ENCODE peak calls at places on chromosomes 3 and 15, in ten cellular contexts. S is mucosa of descending colon, T is esophagus squamous epithelium, U is fibroblast of pulmonary artery, G is cardiac fibroblast, B is HL-60, N is tibial artery, P is Calu3, R is epithelial cell of esophagus, E is psoas muscle. I is an unnamed sample.

GRCh38 chr15:66751579-66751978 is 49.5 kb downstream of the SMAD6 start:
- DNase-seq in S (no peak), U (no peak), P (peak), B (no peak), N (no peak), E (no peak), G (no peak), R (no peak), T (no peak), I (no peak)

GRCh38 chr3:171566803-171567422 is 106.7 kb upstream of the TNIK start:
- DNase-seq in R (peak), B (no peak), G (peak), P (peak), N (no peak), T (no peak), S (peak), U (peak), E (no peak), I (no peak)

GRCh38 chr15:70127288-70127746 is 29.6 kb upstream of the TLE3 start:
- DNase-seq in S (no peak), G (peak), B (no peak), E (no peak), U (peak), T (no peak), R (no peak), N (no peak), P (peak), I (peak)

GRCh38 chr15:100802421-100803157 is 77.0 kb upstream of the ALDH1A3 start:
- DNase-seq in B (no peak), S (no peak), P (no peak), R (no peak), U (no peak), E (no peak), T (no peak), N (no peak), G (no peak), I (peak)

GRCh38 chr3:27681249-27681748 is 40.8 kb downstream of the EOMES start:
- DNase-seq in S (peak), E (no peak), G (peak), R (peak), U (peak), T (no peak), B (no peak), P (peak), N (no peak), I (no peak)

GRCh38 chr3:195128255-195129071 is 142.5 kb downstream of the XXYLT1 start:
- DNase-seq in E (no peak), G (peak), B (no peak), U (peak), P (no peak), T (no peak), S (no peak), N (no peak), R (no peak), I (no peak)

GRCh38 chr15:67000896-67001295 is 64.5 kb upstream of the SMAD3 start:
- DNase-seq in N (no peak), G (no peak), B (no peak), E (no peak), U (no peak), T (no peak), P (no peak), S (no peak), R (no peak), I (no peak)

GRCh38 chr3:138063416-138063815 is 52.0 kb downstream of the DZIP1L start:
- DNase-seq in G (no peak), R (no peak), S (no peak), T (no peak), P (no peak), N (no peak), U (no peak), E (no peak), B (no peak), I (no peak)

GRCh38 chr3:40615110-40615915 is 90.6 kb downstream of the ZNF621 start:
- DNase-seq in B (no peak), R (no peak), P (no peak), S (no peak), E (no peak), N (no peak), G (no peak), U (no peak), T (no peak), I (no peak)

GRCh38 chr15:89556413-89557262 is 18.6 kb upstream of the TICRR start:
- DNase-seq in U (peak), S (peak), R (peak), B (no peak), E (no peak), P (peak), N (no peak), G (peak), T (no peak), I (peak)

GRCh38 chr3:178067721-178068120 is 468.5 kb upstream of the KCNMB2 start:
- DNase-seq in U (no peak), G (peak), T (no peak), E (no peak), B (no peak), N (no peak), P (no peak), R (peak), S (no peak), I (no peak)

GRCh38 chr15:81523867-81524266 is 149.9 kb upstream of the TMC3 start:
- DNase-seq in E (no peak), R (no peak), B (no peak), P (no peak), T (no peak), S (no peak), G (no peak), N (no peak), U (no peak), I (no peak)

GRCh38 chr15:99486371-99487336 is 79.1 kb upstream of the MEF2A start:
- DNase-seq in B (no peak), P (peak), G (peak), N (peak), R (peak), T (no peak), S (peak), U (peak), E (peak), I (peak)

GRCh38 chr15:68775671-68776476 is 44.8 kb downstream of the ANP32A start:
- DNase-seq in U (peak), T (no peak), N (peak), R (no peak), P (no peak), B (no peak), G (peak), S (peak), E (peak), I (peak)

GRCh38 chr15:32668942-32669341 is 27.4 kb downstream of the SCG5 start:
- DNase-seq in R (no peak), P (no peak), S (no peak), U (no peak), T (no peak), N (no peak), E (no peak), B (no peak), G (no peak), I (no peak)

GRCh38 chr3:69326821-69327433 is 59.0 kb downstream of the FRMD4B start:
- DNase-seq in U (no peak), S (peak), G (no peak), R (no peak), B (no peak), N (no peak), T (no peak), E (no peak), P (no peak), I (no peak)

GRCh38 chr3:185155678-185156077 is 2.8 kb upstream of the C3orf70 start:
- DNase-seq in N (no peak), E (no peak), U (no peak), B (no peak), S (no peak), P (no peak), R (no peak), G (no peak), T (no peak), I (no peak)

GRCh38 chr3:24072193-24072592 is 127.1 kb downstream of the NR1D2 start:
- DNase-seq in N (no peak), S (no peak), U (no peak), G (no peak), T (no peak), E (no peak), P (no peak), B (no peak), R (no peak), I (no peak)

GRCh38 chr3:187811580-187812250 is 66.4 kb upstream of the BCL6 start:
- DNase-seq in S (no peak), E (no peak), T (no peak), R (peak), G (peak), B (peak), U (peak), N (no peak), P (no peak), I (no peak)

GRCh38 chr15:74050835-74051234 is 31.5 kb downstream of the GOLGA6A start:
- DNase-seq in U (no peak), G (no peak), S (no peak), R (no peak), P (no peak), T (no peak), B (no peak), N (no peak), E (no peak), I (peak)

GRCh38 chr15:47339800-47340575 is 377.3 kb upstream of the SEMA6D start:
- DNase-seq in R (no peak), N (no peak), B (no peak), S (no peak), G (peak), T (no peak), P (no peak), U (peak), E (no peak), I (no peak)

GRCh38 chr3:194009019-194009418 is 126.9 kb upstream of the HES1 start:
- DNase-seq in U (no peak), R (no peak), G (no peak), B (no peak), S (peak), E (no peak), P (no peak), T (no peak), N (no peak), I (no peak)

GRCh38 chr15:37856109-37856508 is 78.3 kb upstream of the TMCO5A start:
- DNase-seq in S (no peak), E (no peak), P (no peak), N (no peak), U (no peak), B (no peak), G (no peak), T (no peak), R (no peak), I (no peak)

GRCh38 chr3:108428580-108428979 is 81.8 kb downstream of the MYH15 start:
- DNase-seq in B (no peak), S (no peak), R (no peak), U (peak), N (no peak), E (no peak), P (no peak), T (no peak), G (peak), I (no peak)

GRCh38 chr3:37952564-37952963 is 38.0 kb upstream of the VILL start:
- DNase-seq in E (no peak), R (no peak), N (no peak), B (no peak), S (no peak), U (no peak), T (no peak), G (no peak), P (no peak), I (no peak)

DNA sequence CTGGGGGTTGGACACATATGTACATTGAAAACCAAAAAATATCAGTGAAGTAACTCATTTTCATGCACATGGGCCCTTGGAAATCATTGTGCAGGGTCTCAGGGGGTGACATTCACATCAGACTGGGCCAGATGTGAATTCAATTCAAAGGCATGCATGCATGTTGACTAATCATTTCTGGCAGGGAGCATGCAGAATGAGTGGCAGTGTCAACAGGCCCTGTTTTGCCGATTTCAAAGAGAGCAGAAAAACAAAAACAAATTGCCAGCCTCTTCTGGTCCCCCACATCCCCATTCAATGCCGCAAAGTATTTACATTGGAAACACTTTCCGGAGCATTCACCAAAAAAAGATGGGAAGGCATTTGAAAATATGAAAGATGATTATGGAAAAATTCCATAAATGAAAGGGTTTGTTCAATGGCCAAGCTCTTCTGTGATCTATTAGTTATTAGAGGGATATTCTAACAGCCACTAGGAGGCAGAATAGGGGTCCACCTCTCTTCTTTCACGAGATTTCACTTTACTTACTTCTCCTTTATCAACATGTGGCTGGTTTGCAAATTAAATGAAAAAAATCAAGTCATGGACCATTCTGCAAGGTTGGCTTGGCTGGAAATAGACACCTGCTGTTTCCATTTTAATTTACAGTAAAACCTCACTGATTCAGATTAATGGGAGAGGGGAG is 119.9 kb upstream of the FEZF2 start:
- DNase-seq in G (no peak), T (no peak), N (no peak), E (no peak), U (no peak), R (no peak), P (no peak), S (no peak), B (no peak), I (no peak)
- TF ChIP-seq CTCF in G (peak), T (no peak), N (no peak), E (no peak), U (peak), R (peak), P (no peak), S (no peak), B (peak), I (no peak)

GRCh38 chr3:53696401-53697172 is 149.6 kb downstream of the CHDH start:
- DNase-seq in N (no peak), R (no peak), S (no peak), G (peak), B (peak), T (no peak), E (no peak), U (no peak), P (no peak), I (peak)
- TF ChIP-seq CTCF in N (no peak), R (no peak), S (no peak), G (no peak), B (peak), T (no peak), E (no peak), U (no peak), P (no peak), I (no peak)

DNA sequence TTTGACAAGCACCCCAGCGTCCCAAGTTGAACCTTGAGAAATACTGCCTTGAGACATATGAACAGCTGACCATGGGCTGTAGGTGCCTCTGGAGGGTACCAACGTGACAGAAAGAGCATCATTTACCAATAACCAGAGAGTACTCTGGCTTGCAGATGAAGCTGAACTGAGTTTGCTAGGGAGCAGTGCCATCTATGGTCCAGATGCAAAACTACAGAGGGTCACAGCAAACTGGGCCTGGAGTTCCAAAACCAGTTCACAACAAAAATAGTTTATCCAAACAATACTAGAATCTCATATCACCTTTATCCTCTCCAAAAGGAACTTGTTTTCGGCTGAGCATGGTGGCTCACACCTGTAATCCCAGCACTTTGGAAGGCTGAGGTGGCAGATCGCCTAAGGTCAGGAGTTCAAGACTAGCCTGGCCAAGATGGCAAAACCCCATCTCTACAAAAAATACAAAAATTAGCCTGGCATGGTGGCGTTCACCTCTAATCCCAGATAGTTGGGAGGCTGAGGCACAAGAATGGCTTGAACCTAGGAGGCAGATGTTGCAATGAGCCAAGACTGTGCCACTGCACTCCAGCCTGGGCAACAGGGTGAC is 69.3 kb downstream of the CHAC1 start:
- DNase-seq in T (no peak), G (peak), N (no peak), R (peak), E (no peak), S (peak), P (peak), U (peak), B (peak), I (peak)
- TF ChIP-seq CTCF in T (peak), G (peak), N (peak), R (peak), E (peak), S (peak), P (no peak), U (peak), B (peak), I (no peak)

DNA sequence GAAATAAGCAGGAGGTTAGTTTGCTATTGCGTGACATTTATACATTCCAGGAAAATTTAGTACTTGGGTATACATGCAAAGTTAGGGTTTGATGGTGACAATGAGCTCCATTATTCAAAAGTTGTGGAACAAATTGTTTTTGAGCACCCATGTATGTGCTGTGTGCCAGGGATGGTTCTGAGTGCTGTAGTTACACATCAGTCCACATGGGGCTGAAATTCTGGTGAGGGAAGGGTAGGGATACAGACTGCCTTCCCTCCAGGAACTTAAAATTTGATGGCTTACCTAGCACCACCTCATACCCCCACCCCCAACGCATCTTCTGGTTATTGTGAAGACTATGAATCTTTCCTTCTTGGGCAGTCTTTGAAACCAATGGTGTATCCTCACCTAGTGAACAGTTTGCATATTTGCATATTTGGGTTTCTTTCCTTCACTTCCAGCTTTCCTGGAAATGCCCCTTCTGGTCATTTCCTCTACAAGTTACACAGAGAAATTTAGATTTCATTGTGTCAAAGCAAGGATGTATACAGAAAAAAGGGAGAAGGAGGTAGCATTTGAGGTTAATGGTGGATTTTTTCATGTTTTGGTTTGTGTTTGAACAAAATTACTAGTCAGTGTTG is 222.0 kb upstream of the IL12A start:
- DNase-seq in U (peak), T (no peak), N (no peak), G (peak), R (peak), P (peak), B (no peak), E (no peak), S (no peak), I (no peak)
- TF ChIP-seq CTCF in U (peak), T (peak), N (peak), G (peak), R (peak), P (peak), B (no peak), E (peak), S (peak), I (no peak)

GRCh38 chr15:59736181-59736580 is 47.1 kb upstream of the BNIP2 start:
- DNase-seq in B (no peak), P (no peak), U (no peak), T (no peak), G (no peak), R (peak), E (no peak), S (no peak), N (no peak), I (no peak)
- TF ChIP-seq CTCF in B (no peak), P (no peak), U (no peak), T (no peak), G (no peak), R (peak), E (peak), S (no peak), N (no peak), I (no peak)

GRCh38 chr3:57434041-57434440 is 110.1 kb downstream of the DNAH12 start:
- DNase-seq in E (no peak), N (no peak), T (no peak), R (peak), S (peak), U (peak), G (peak), B (no peak), P (peak), I (no peak)
- TF ChIP-seq CTCF in E (peak), N (peak), T (peak), R (peak), S (no peak), U (peak), G (peak), B (peak), P (no peak), I (no peak)

GRCh38 chr3:13931172-13931571 is 51.3 kb upstream of the WNT7A start:
- DNase-seq in U (no peak), G (no peak), P (no peak), B (no peak), S (no peak), N (no peak), R (no peak), T (no peak), E (no peak), I (no peak)

GRCh38 chr3:13932578-13933295 is 52.9 kb upstream of the WNT7A start:
- DNase-seq in S (no peak), B (no peak), U (no peak), P (no peak), E (no peak), N (no peak), T (no peak), G (no peak), R (no peak), I (no peak)

GRCh38 chr3:13927295-13927694 is 47.4 kb upstream of the WNT7A start:
- DNase-seq in R (peak), U (no peak), B (no peak), P (no peak), N (no peak), G (no peak), S (no peak), T (no peak), E (no peak), I (no peak)
- TF ChIP-seq CTCF in R (peak), U (no peak), B (no peak), P (peak), N (no peak), G (peak), S (no peak), T (no peak), E (no peak), I (no peak)

GRCh38 chr3:9225268-9225667 is 24.2 kb downstream of the SRGAP3 start:
- DNase-seq in G (no peak), S (no peak), B (no peak), U (no peak), P (no peak), N (no peak), R (no peak), E (no peak), T (no peak), I (no peak)

GRCh38 chr3:9223683-9224082 is 25.8 kb downstream of the SRGAP3 start:
- DNase-seq in E (no peak), U (no peak), R (no peak), T (no peak), N (no peak), B (no peak), S (no peak), G (no peak), P (no peak), I (no peak)

GRCh38 chr3:9222956-9223639 is 26.3 kb downstream of the SRGAP3 start:
- DNase-seq in R (no peak), U (no peak), P (no peak), E (no peak), N (no peak), B (no peak), G (peak), T (no peak), S (no peak), I (no peak)

GRCh38 chr3:9226326-9226725 is 23.1 kb downstream of the SRGAP3 start:
- DNase-seq in R (peak), S (no peak), P (no peak), N (no peak), E (no peak), B (no peak), T (no peak), U (peak), G (peak), I (no peak)

GRCh38 chr3:9224490-9224889 is 25.0 kb downstream of the SRGAP3 start:
- DNase-seq in E (no peak), T (no peak), B (no peak), S (no peak), G (peak), R (peak), P (no peak), U (peak), N (no peak), I (no peak)
- TF ChIP-seq CTCF in E (no peak), T (no peak), B (no peak), S (no peak), G (no peak), R (no peak), P (no peak), U (no peak), N (no peak), I (no peak)